ENCODE peak calls at places on chromosomes 13 and 19, in nine cellular contexts. One of them, this sample, is unnamed.

GRCh38 chr19:35882074-35882832 is 13.9 kb downstream of the APLP1 start:
- DNase-seq in A673: peak
- DNase-seq in upper lobe of left lung: no peak
- DNase-seq in heart right ventricle: peak
- DNase-seq in breast epithelium: no peak
- DNase-seq in heart left ventricle: no peak
- DNase-seq in colonic mucosa: peak
- DNase-seq in A549: peak
- DNase-seq in left ventricle myocardium inferior: no peak
- DNase-seq in this sample: peak

GRCh38 chr13:30121666-30122065 is 185.7 kb downstream of the KATNAL1 start:
- DNase-seq in A673: no peak
- DNase-seq in upper lobe of left lung: no peak
- DNase-seq in heart right ventricle: no peak
- DNase-seq in breast epithelium: no peak
- DNase-seq in heart left ventricle: no peak
- DNase-seq in colonic mucosa: no peak
- DNase-seq in A549: no peak
- DNase-seq in left ventricle myocardium inferior: no peak
- DNase-seq in this sample: no peak

GRCh38 chr19:5823579-5824281 is 15.8 kb downstream of the FUT6 start:
- DNase-seq in A673: no peak
- DNase-seq in upper lobe of left lung: peak
- DNase-seq in heart right ventricle: no peak
- DNase-seq in breast epithelium: no peak
- DNase-seq in heart left ventricle: no peak
- DNase-seq in colonic mucosa: peak
- DNase-seq in A549: peak
- DNase-seq in left ventricle myocardium inferior: no peak
- DNase-seq in this sample: no peak

GRCh38 chr19:3363841-3364500 is 2.4 kb upstream of the NFIC start:
- DNase-seq in A673: no peak
- DNase-seq in upper lobe of left lung: no peak
- DNase-seq in heart right ventricle: no peak
- DNase-seq in breast epithelium: no peak
- DNase-seq in heart left ventricle: no peak
- DNase-seq in colonic mucosa: no peak
- DNase-seq in A549: no peak
- DNase-seq in left ventricle myocardium inferior: no peak
- DNase-seq in this sample: no peak

GRCh38 chr19:16022251-16022650 is 54.0 kb upstream of the TPM4 start:
- DNase-seq in A673: no peak
- DNase-seq in upper lobe of left lung: no peak
- DNase-seq in heart right ventricle: no peak
- DNase-seq in breast epithelium: no peak
- DNase-seq in heart left ventricle: no peak
- DNase-seq in colonic mucosa: no peak
- DNase-seq in A549: no peak
- DNase-seq in left ventricle myocardium inferior: no peak
- DNase-seq in this sample: no peak

GRCh38 chr19:2551864-2552185 is 75.9 kb downstream of the GADD45B start:
- DNase-seq in A673: no peak
- DNase-seq in upper lobe of left lung: no peak
- DNase-seq in heart right ventricle: no peak
- DNase-seq in breast epithelium: no peak
- DNase-seq in heart left ventricle: no peak
- DNase-seq in colonic mucosa: no peak
- DNase-seq in A549: no peak
- DNase-seq in left ventricle myocardium inferior: peak
- DNase-seq in this sample: no peak

GRCh38 chr19:1942078-1942933 is 1.3 kb downstream of the CSNK1G2 start:
- DNase-seq in A673: peak
- DNase-seq in upper lobe of left lung: peak
- DNase-seq in heart right ventricle: peak
- DNase-seq in breast epithelium: peak
- DNase-seq in heart left ventricle: peak
- DNase-seq in colonic mucosa: peak
- DNase-seq in A549: peak
- DNase-seq in left ventricle myocardium inferior: peak
- DNase-seq in this sample: peak

GRCh38 chr13:108220042-108220441 is 1.9 kb downstream of the ABHD13 start:
- DNase-seq in A673: no peak
- DNase-seq in upper lobe of left lung: peak
- DNase-seq in heart right ventricle: no peak
- DNase-seq in breast epithelium: no peak
- DNase-seq in heart left ventricle: no peak
- DNase-seq in colonic mucosa: peak
- DNase-seq in A549: no peak
- DNase-seq in left ventricle myocardium inferior: no peak
- DNase-seq in this sample: no peak

GRCh38 chr13:78372581-78372980 is 230.8 kb downstream of the POU4F1 start:
- DNase-seq in A673: peak
- DNase-seq in upper lobe of left lung: no peak
- DNase-seq in heart right ventricle: no peak
- DNase-seq in breast epithelium: no peak
- DNase-seq in heart left ventricle: peak
- DNase-seq in colonic mucosa: no peak
- DNase-seq in A549: no peak
- DNase-seq in left ventricle myocardium inferior: no peak
- DNase-seq in this sample: no peak

GRCh38 chr19:343941-344624 is 513 bp downstream of the MIER2 start:
- DNase-seq in A673: peak
- DNase-seq in upper lobe of left lung: no peak
- DNase-seq in heart right ventricle: no peak
- DNase-seq in breast epithelium: no peak
- DNase-seq in heart left ventricle: no peak
- DNase-seq in colonic mucosa: no peak
- DNase-seq in A549: no peak
- DNase-seq in left ventricle myocardium inferior: no peak
- DNase-seq in this sample: no peak

GRCh38 chr19:6577410-6578125 is 13.4 kb downstream of the CD70 start:
- DNase-seq in A673: peak
- DNase-seq in upper lobe of left lung: no peak
- DNase-seq in heart right ventricle: no peak
- DNase-seq in breast epithelium: no peak
- DNase-seq in heart left ventricle: no peak
- DNase-seq in colonic mucosa: peak
- DNase-seq in A549: peak
- DNase-seq in left ventricle myocardium inferior: no peak
- DNase-seq in this sample: no peak

GRCh38 chr13:91381371-91381770 is 17.1 kb upstream of the GPC5 start:
- DNase-seq in A673: peak
- DNase-seq in upper lobe of left lung: no peak
- DNase-seq in heart right ventricle: no peak
- DNase-seq in breast epithelium: no peak
- DNase-seq in heart left ventricle: no peak
- DNase-seq in colonic mucosa: no peak
- DNase-seq in A549: peak
- DNase-seq in left ventricle myocardium inferior: no peak
- DNase-seq in this sample: no peak

GRCh38 chr13:79869326-79869725 is 388.4 kb downstream of the NDFIP2 start:
- DNase-seq in A673: no peak
- DNase-seq in upper lobe of left lung: no peak
- DNase-seq in heart right ventricle: no peak
- DNase-seq in breast epithelium: no peak
- DNase-seq in heart left ventricle: no peak
- DNase-seq in colonic mucosa: no peak
- DNase-seq in A549: peak
- DNase-seq in left ventricle myocardium inferior: no peak
- DNase-seq in this sample: no peak

GRCh38 chr19:33905473-33905936 is 108.8 kb downstream of the KCTD15 start:
- DNase-seq in A673: no peak
- DNase-seq in upper lobe of left lung: no peak
- DNase-seq in heart right ventricle: peak
- DNase-seq in breast epithelium: no peak
- DNase-seq in heart left ventricle: peak
- DNase-seq in colonic mucosa: peak
- DNase-seq in A549: no peak
- DNase-seq in left ventricle myocardium inferior: peak
- DNase-seq in this sample: no peak

GRCh38 chr19:39208175-39208795 is 4.2 kb upstream of the SYCN start:
- DNase-seq in A673: no peak
- DNase-seq in upper lobe of left lung: no peak
- DNase-seq in heart right ventricle: no peak
- DNase-seq in breast epithelium: no peak
- DNase-seq in heart left ventricle: no peak
- DNase-seq in colonic mucosa: no peak
- DNase-seq in A549: no peak
- DNase-seq in left ventricle myocardium inferior: no peak
- DNase-seq in this sample: no peak

GRCh38 chr19:3178973-3179738 is 587 bp downstream of the S1PR4 start:
- DNase-seq in A673: no peak
- DNase-seq in upper lobe of left lung: no peak
- DNase-seq in heart right ventricle: no peak
- DNase-seq in breast epithelium: no peak
- DNase-seq in heart left ventricle: no peak
- DNase-seq in colonic mucosa: no peak
- DNase-seq in A549: no peak
- DNase-seq in left ventricle myocardium inferior: no peak
- DNase-seq in this sample: no peak

DNA sequence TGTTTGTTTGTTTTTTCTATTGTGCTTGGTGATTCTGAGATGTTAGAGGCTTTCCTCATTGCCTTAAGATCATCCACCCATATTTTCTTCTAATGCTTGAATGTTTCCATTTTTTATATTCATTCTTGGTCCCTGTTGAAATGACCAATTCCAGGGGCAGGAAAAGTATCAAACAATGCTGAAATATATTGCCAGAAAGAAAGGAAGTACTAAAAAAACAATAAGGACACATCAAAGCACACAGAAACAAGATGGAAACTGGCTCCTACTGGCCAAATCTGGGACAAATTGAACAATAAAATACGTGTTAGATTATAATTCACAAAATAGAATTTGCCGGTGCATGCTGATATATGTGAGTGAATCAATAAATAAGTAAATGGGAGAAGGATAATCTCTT is 23.9 kb downstream of the ZDHHC20 start:
- DNase-seq in A673: no peak
- DNase-seq in upper lobe of left lung: no peak
- DNase-seq in heart right ventricle: no peak
- DNase-seq in breast epithelium: no peak
- DNase-seq in heart left ventricle: no peak
- DNase-seq in colonic mucosa: no peak
- DNase-seq in A549: no peak
- DNase-seq in left ventricle myocardium inferior: no peak
- DNase-seq in this sample: no peak
- H3K27ac ChIP-seq in A673: no peak
- H3K27ac ChIP-seq in upper lobe of left lung: peak
- H3K27ac ChIP-seq in heart right ventricle: peak
- H3K27ac ChIP-seq in breast epithelium: peak
- H3K27ac ChIP-seq in heart left ventricle: peak
- H3K27ac ChIP-seq in colonic mucosa: peak
- H3K27ac ChIP-seq in A549: no peak
- H3K27ac ChIP-seq in left ventricle myocardium inferior: peak
- H3K27ac ChIP-seq in this sample: peak

GRCh38 chr13:45205124-45205523 is 4.3 kb upstream of the KCTD4 start:
- DNase-seq in A673: no peak
- DNase-seq in upper lobe of left lung: no peak
- DNase-seq in heart right ventricle: no peak
- DNase-seq in breast epithelium: no peak
- DNase-seq in heart left ventricle: no peak
- DNase-seq in colonic mucosa: no peak
- DNase-seq in A549: no peak
- DNase-seq in left ventricle myocardium inferior: no peak
- DNase-seq in this sample: no peak
- H3K27ac ChIP-seq in A673: no peak
- H3K27ac ChIP-seq in upper lobe of left lung: no peak
- H3K27ac ChIP-seq in heart right ventricle: no peak
- H3K27ac ChIP-seq in breast epithelium: no peak
- H3K27ac ChIP-seq in heart left ventricle: peak
- H3K27ac ChIP-seq in colonic mucosa: no peak
- H3K27ac ChIP-seq in A549: peak
- H3K27ac ChIP-seq in left ventricle myocardium inferior: peak
- H3K27ac ChIP-seq in this sample: no peak

GRCh38 chr13:60143775-60144174 is 20.0 kb downstream of the DIAPH3 start:
- DNase-seq in A673: peak
- DNase-seq in upper lobe of left lung: no peak
- DNase-seq in heart right ventricle: no peak
- DNase-seq in breast epithelium: no peak
- DNase-seq in heart left ventricle: no peak
- DNase-seq in colonic mucosa: no peak
- DNase-seq in A549: no peak
- DNase-seq in left ventricle myocardium inferior: no peak
- DNase-seq in this sample: no peak
- H3K27ac ChIP-seq in A673: peak
- H3K27ac ChIP-seq in upper lobe of left lung: no peak
- H3K27ac ChIP-seq in heart right ventricle: no peak
- H3K27ac ChIP-seq in breast epithelium: no peak
- H3K27ac ChIP-seq in heart left ventricle: no peak
- H3K27ac ChIP-seq in colonic mucosa: no peak
- H3K27ac ChIP-seq in A549: no peak
- H3K27ac ChIP-seq in left ventricle myocardium inferior: no peak
- H3K27ac ChIP-seq in this sample: no peak

GRCh38 chr19:51772977-51773376 is 12.0 kb downstream of the FPR2 start:
- DNase-seq in A673: no peak
- DNase-seq in upper lobe of left lung: peak
- DNase-seq in heart right ventricle: no peak
- DNase-seq in breast epithelium: no peak
- DNase-seq in heart left ventricle: no peak
- DNase-seq in colonic mucosa: no peak
- DNase-seq in A549: no peak
- DNase-seq in left ventricle myocardium inferior: no peak
- DNase-seq in this sample: no peak

GRCh38 chr19:51771369-51771768 is 10.4 kb downstream of the FPR2 start:
- DNase-seq in A673: no peak
- DNase-seq in upper lobe of left lung: peak
- DNase-seq in heart right ventricle: no peak
- DNase-seq in breast epithelium: no peak
- DNase-seq in heart left ventricle: no peak
- DNase-seq in colonic mucosa: no peak
- DNase-seq in A549: no peak
- DNase-seq in left ventricle myocardium inferior: no peak
- DNase-seq in this sample: no peak
- H3K27ac ChIP-seq in A673: no peak
- H3K27ac ChIP-seq in upper lobe of left lung: peak
- H3K27ac ChIP-seq in heart right ventricle: no peak
- H3K27ac ChIP-seq in breast epithelium: no peak
- H3K27ac ChIP-seq in heart left ventricle: no peak
- H3K27ac ChIP-seq in colonic mucosa: no peak
- H3K27ac ChIP-seq in A549: no peak
- H3K27ac ChIP-seq in left ventricle myocardium inferior: no peak
- H3K27ac ChIP-seq in this sample: no peak

This sample was measured in caudate nucleus.